ENCODE peak calls at places on chromosomes 5 and 9, in nine cellular contexts. U is vagina; F is HCT116; O is heart left ventricle; T is brain microvascular endothelial cell; Z is NT2/D1; A is CD4-positive, CD25-positive, alpha-beta regulatory T cell; J is lung; Y is mammary epithelial cell. W is an unnamed sample. For H3K36me3, the result is how much of the 10 kb centered on the place peaks cover.

GRCh38 chr5:74624501-74624900 is 16.0 kb downstream of the ENC1 start:
- DNase-seq in T (no peak), A (no peak), Y (peak), J (peak), Z (no peak), O (no peak), F (no peak), U (no peak), W (no peak)

GRCh38 chr9:5568868-5569267 is 58.5 kb downstream of the PDCD1LG2 start:
- DNase-seq in U (no peak), O (no peak), F (no peak), T (no peak), J (no peak), A (no peak), Y (no peak), Z (no peak), W (no peak)

GRCh38 chr5:36934740-36935356 is 58.3 kb downstream of the NIPBL start:
- DNase-seq in T (peak), Y (peak), F (no peak), J (no peak), Z (no peak), O (no peak), U (no peak), A (no peak), W (no peak)

GRCh38 chr5:82538339-82539034 is 260.3 kb upstream of the RPS23 start:
- DNase-seq in U (no peak), O (no peak), Z (no peak), T (no peak), F (no peak), Y (no peak), A (no peak), J (no peak), W (peak)

GRCh38 chr9:136977223-136978072 is at the start of gene PTGDS:
- DNase-seq in Y (no peak), T (no peak), Z (no peak), J (peak), A (no peak), F (no peak), U (no peak), O (peak), W (no peak)

GRCh38 chr9:106921341-106921899 is 58.5 kb downstream of the ZNF462 start:
- DNase-seq in O (peak), U (no peak), T (peak), A (peak), Z (no peak), J (no peak), Y (no peak), F (peak), W (peak)

GRCh38 chr9:35725362-35725761 is 6.6 kb downstream of the TLN1 start:
- DNase-seq in Y (no peak), A (no peak), F (no peak), U (no peak), J (no peak), O (no peak), T (no peak), Z (no peak), W (no peak)

GRCh38 chr5:160539431-160539830 is 117.8 kb downstream of the PTTG1 start:
- DNase-seq in T (no peak), F (no peak), Z (no peak), A (peak), O (no peak), U (no peak), J (no peak), Y (peak), W (no peak)

GRCh38 chr5:149267241-149267973 is 4.3 kb upstream of the AFAP1L1 start:
- DNase-seq in T (no peak), O (no peak), U (no peak), F (no peak), Y (no peak), Z (no peak), A (no peak), J (no peak), W (no peak)

GRCh38 chr5:135705230-135705631 is 126.4 kb upstream of the CXCL14 start:
- DNase-seq in F (no peak), Y (peak), T (no peak), Z (no peak), U (no peak), J (no peak), O (no peak), A (no peak), W (no peak)

GRCh38 chr5:169527863-169528262 is 55.7 kb upstream of the SPDL1 start:
- DNase-seq in A (no peak), U (no peak), T (no peak), O (no peak), Y (peak), Z (no peak), F (no peak), J (no peak), W (no peak)

GRCh38 chr5:38420691-38421395 is 135.6 kb downstream of the LIFR start:
- DNase-seq in F (peak), T (peak), A (peak), U (no peak), Z (no peak), Y (peak), O (peak), J (peak), W (peak)

GRCh38 chr5:81779935-81780266 is 29.0 kb upstream of the SSBP2 start:
- DNase-seq in O (no peak), Y (no peak), A (no peak), F (no peak), U (no peak), Z (no peak), T (no peak), J (no peak), W (no peak)

GRCh38 chr9:86926130-86926529 is 21.2 kb downstream of the GAS1 start:
- DNase-seq in Y (no peak), O (no peak), F (no peak), A (no peak), U (no peak), J (no peak), T (no peak), Z (no peak), W (no peak)

GRCh38 chr9:104682642-104683041 is 11.7 kb upstream of the OR13D1 start:
- DNase-seq in U (no peak), J (no peak), Y (peak), T (peak), Z (peak), A (peak), F (peak), O (no peak), W (peak)

GRCh38 chr5:177433658-177434217 is 7.3 kb downstream of the GRK6 start:
- DNase-seq in U (no peak), Z (no peak), Y (no peak), A (no peak), F (no peak), O (no peak), T (no peak), J (no peak), W (no peak)

GRCh38 chr5:150181035-150181434 is 8.8 kb upstream of the SLC6A7 start:
- DNase-seq in O (no peak), Z (no peak), U (no peak), Y (no peak), J (no peak), A (no peak), T (no peak), F (no peak), W (no peak)

GRCh38 chr5:135441256-135441915 is 5.8 kb downstream of the DCANP1 start:
- DNase-seq in J (peak), A (no peak), O (no peak), U (peak), T (no peak), F (no peak), Z (no peak), Y (no peak), W (no peak)

GRCh38 chr9:123426406-123426805 is 70.4 kb downstream of the CRB2 start:
- DNase-seq in U (no peak), T (no peak), A (no peak), J (no peak), F (no peak), O (no peak), Z (no peak), Y (peak), W (no peak)

GRCh38 chr5:72018158-72018803 is 89.0 kb upstream of the MAP1B start:
- DNase-seq in J (no peak), Z (peak), A (peak), F (peak), Y (peak), O (no peak), T (peak), U (no peak), W (peak)

GRCh38 chr9:32581512-32582143 is 8.7 kb upstream of the NDUFB6 start:
- DNase-seq in O (no peak), Y (peak), F (peak), T (peak), J (no peak), Z (peak), U (no peak), A (peak), W (peak)

GRCh38 chr9:69932901-69933300 is 110.7 kb upstream of the MAMDC2 start:
- DNase-seq in O (no peak), J (no peak), Y (no peak), T (no peak), F (peak), Z (peak), A (peak), U (no peak), W (peak)

GRCh38 chr9:125241863-125242739 is 958 bp upstream of the HSPA5 start:
- DNase-seq in F (no peak), Y (no peak), T (no peak), A (no peak), Z (no peak), U (no peak), O (peak), J (peak), W (peak)

GRCh38 chr9:135827866-135828580 is 79.3 kb downstream of the CAMSAP1 start:
- DNase-seq in T (no peak), J (no peak), Z (no peak), Y (no peak), A (no peak), U (no peak), O (no peak), F (no peak), W (no peak)

GRCh38 chr9:135827301-135827700 is 80.0 kb downstream of the CAMSAP1 start:
- DNase-seq in U (no peak), J (no peak), O (no peak), Y (no peak), Z (no peak), A (no peak), F (no peak), T (no peak), W (no peak)

GRCh38 chr9:135826188-135826545 is 81.2 kb downstream of the CAMSAP1 start:
- DNase-seq in F (no peak), O (no peak), T (no peak), A (no peak), U (no peak), Y (no peak), Z (no peak), J (no peak), W (no peak)

GRCh38 chr9:135823036-135823435 is 84.3 kb downstream of the CAMSAP1 start:
- DNase-seq in O (no peak), T (no peak), Y (no peak), U (no peak), Z (no peak), F (no peak), A (no peak), J (no peak), W (no peak)

DNA sequence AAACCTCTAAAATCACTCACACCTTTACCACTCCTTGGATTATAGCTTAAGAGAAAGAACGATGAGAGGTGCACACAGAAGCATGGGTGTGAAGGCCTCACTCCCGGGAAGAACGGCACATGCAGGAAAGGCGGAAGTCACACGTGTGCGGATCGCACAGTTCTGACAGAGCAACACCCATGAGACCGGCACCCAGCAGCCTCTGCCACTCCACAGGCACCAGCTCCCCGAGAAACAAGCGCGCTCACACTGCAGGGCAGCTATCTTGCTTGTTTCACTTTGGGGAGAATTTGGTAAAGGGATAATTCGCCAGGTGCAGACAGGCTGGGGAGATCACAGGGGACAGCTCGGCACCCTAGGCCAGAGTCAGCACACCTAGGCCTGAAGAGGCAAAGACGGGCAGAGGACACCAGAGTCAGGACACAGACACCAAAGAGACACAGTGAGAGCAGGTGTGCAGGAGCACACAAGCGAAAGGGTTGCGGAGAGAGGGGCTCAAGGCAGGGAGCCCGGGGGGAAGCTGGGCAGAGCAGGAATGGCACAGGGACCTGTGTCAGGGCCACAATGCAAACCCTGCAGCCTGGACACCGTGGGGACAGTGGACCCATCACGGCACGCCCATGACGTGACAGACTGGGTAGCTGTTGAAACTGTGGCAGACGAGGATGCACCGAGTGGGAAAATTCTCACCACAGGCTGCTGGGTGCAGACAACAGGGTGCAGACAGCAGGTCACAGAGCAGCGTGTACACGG is 81.7 kb downstream of the CAMSAP1 start:
- DNase-seq in A (no peak), Y (no peak), F (no peak), T (no peak), Z (no peak), O (no peak), U (no peak), J (no peak), W (no peak)
- H3K36me3 ChIP-seq in A (half or more), Y (under half), F (under half), T (under half), Z (half or more), O (half or more), U (under half), J (under half), W (under half)

DNA sequence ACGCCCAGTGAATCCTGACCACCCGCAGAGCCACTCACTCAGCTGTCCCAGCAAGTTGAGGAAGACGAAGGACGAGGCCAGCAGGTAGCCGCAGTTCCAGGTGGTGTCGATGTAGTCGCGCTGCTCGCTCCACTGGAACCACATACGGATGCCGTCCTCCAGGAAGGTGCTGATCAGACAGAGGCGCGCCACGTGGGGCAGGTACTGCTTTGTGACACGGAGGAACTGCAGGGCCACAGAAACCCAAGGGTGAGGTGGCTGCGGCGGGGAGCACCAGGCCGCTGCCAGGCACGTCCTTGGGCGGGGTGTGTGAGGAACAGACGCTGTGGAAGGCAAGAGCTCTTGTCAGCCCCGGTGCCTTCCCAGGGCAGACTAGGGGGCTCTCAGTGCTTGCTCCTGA is 8.6 kb downstream of the SURF4 start:
- DNase-seq in O (no peak), J (no peak), F (no peak), A (no peak), Y (no peak), Z (no peak), U (no peak), T (no peak), W (no peak)
- H3K36me3 ChIP-seq in O (half or more), J (half or more), F (under half), A (under half), Y (under half), Z (half or more), U (under half), T (half or more), W (under half)

DNA sequence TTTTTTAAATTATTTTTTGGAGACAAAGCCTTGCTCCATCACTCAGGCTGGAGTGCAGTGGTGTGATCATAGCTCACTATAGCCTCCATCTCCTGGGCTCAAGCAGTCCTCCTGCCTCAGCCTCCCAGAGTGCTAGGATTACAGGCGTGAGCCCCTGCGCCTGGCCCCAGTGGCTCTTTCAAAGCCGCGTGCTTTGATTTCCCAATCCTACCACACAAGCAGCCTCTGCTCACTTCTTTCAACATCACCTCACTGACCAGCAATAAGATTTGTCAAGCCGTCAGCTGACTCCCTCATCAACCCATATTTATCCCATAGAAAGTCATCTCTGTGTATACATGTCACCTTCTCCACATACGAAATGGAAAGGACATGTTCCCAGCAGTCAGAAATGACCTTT is 25.9 kb downstream of the SLC31A2 start:
- DNase-seq in Z (no peak), U (no peak), A (no peak), F (no peak), J (no peak), O (no peak), Y (no peak), T (no peak), W (no peak)
- H3K36me3 ChIP-seq in Z (half or more), U (under half), A (half or more), F (under half), J (under half), O (half or more), Y (under half), T (under half), W (under half)

GRCh38 chr9:37437010-37437409 is 14.5 kb downstream of the GRHPR start:
- DNase-seq in U (no peak), O (no peak), T (no peak), J (no peak), Z (no peak), F (no peak), Y (no peak), A (no peak), W (no peak)
- H3K36me3 ChIP-seq in U (under half), O (half or more), T (half or more), J (half or more), Z (half or more), F (under half), Y (under half), A (half or more), W (under half)

W was measured in hepatocyte.